ENCODE peak calls at places on chromosomes 6 and 20, in eight cellular contexts. One of them, this sample, is unnamed.

GRCh38 chr20:431012-431904 is 23.2 kb downstream of the RBCK1 start:
- DNase-seq in spleen: no peak
- DNase-seq in CD8-positive, alpha-beta T cell: no peak
- DNase-seq in neuronal stem cell: peak
- DNase-seq in brain microvascular endothelial cell: peak
- DNase-seq in substantia nigra: peak
- DNase-seq in CD4-positive, alpha-beta T cell: peak
- DNase-seq in endothelial cell of umbilical vein: peak
- DNase-seq in this sample: no peak

GRCh38 chr6:154703094-154703493 is 30.1 kb upstream of the SCAF8 start:
- DNase-seq in substantia nigra: no peak
- DNase-seq in CD8-positive, alpha-beta T cell: no peak
- DNase-seq in neuronal stem cell: peak
- DNase-seq in spleen: no peak
- DNase-seq in brain microvascular endothelial cell: no peak
- DNase-seq in CD4-positive, alpha-beta T cell: no peak
- DNase-seq in endothelial cell of umbilical vein: no peak
- DNase-seq in this sample: no peak

GRCh38 chr6:33123732-33124524 is 48.1 kb downstream of the HLA-DPB1 start:
- DNase-seq in CD4-positive, alpha-beta T cell: no peak
- DNase-seq in substantia nigra: no peak
- DNase-seq in CD8-positive, alpha-beta T cell: no peak
- DNase-seq in endothelial cell of umbilical vein: no peak
- DNase-seq in brain microvascular endothelial cell: no peak
- DNase-seq in spleen: no peak
- DNase-seq in neuronal stem cell: no peak
- DNase-seq in this sample: no peak

GRCh38 chr6:170262481-170263088 is 28.3 kb downstream of the DLL1 start:
- DNase-seq in substantia nigra: peak
- DNase-seq in spleen: no peak
- DNase-seq in brain microvascular endothelial cell: no peak
- DNase-seq in CD4-positive, alpha-beta T cell: no peak
- DNase-seq in neuronal stem cell: no peak
- DNase-seq in CD8-positive, alpha-beta T cell: no peak
- DNase-seq in endothelial cell of umbilical vein: no peak
- DNase-seq in this sample: no peak

GRCh38 chr6:137864812-137865508 is 2.1 kb upstream of the TNFAIP3 start:
- DNase-seq in endothelial cell of umbilical vein: no peak
- DNase-seq in brain microvascular endothelial cell: no peak
- DNase-seq in CD4-positive, alpha-beta T cell: no peak
- DNase-seq in substantia nigra: no peak
- DNase-seq in neuronal stem cell: no peak
- DNase-seq in CD8-positive, alpha-beta T cell: no peak
- DNase-seq in spleen: no peak
- DNase-seq in this sample: no peak

GRCh38 chr6:81808834-81809598 is 56.5 kb upstream of the TENT5A start:
- DNase-seq in endothelial cell of umbilical vein: peak
- DNase-seq in CD8-positive, alpha-beta T cell: no peak
- DNase-seq in CD4-positive, alpha-beta T cell: no peak
- DNase-seq in neuronal stem cell: no peak
- DNase-seq in spleen: no peak
- DNase-seq in substantia nigra: no peak
- DNase-seq in brain microvascular endothelial cell: no peak
- DNase-seq in this sample: no peak

GRCh38 chr6:35544748-35545361 is 32.2 kb upstream of the TULP1 start:
- DNase-seq in brain microvascular endothelial cell: no peak
- DNase-seq in CD8-positive, alpha-beta T cell: no peak
- DNase-seq in spleen: peak
- DNase-seq in endothelial cell of umbilical vein: no peak
- DNase-seq in CD4-positive, alpha-beta T cell: no peak
- DNase-seq in substantia nigra: no peak
- DNase-seq in neuronal stem cell: no peak
- DNase-seq in this sample: no peak

GRCh38 chr20:38601216-38602184 is at the start of gene ARHGAP40:
- DNase-seq in spleen: no peak
- DNase-seq in endothelial cell of umbilical vein: no peak
- DNase-seq in brain microvascular endothelial cell: no peak
- DNase-seq in CD8-positive, alpha-beta T cell: no peak
- DNase-seq in CD4-positive, alpha-beta T cell: no peak
- DNase-seq in substantia nigra: no peak
- DNase-seq in neuronal stem cell: no peak
- DNase-seq in this sample: no peak

GRCh38 chr6:152273002-152273401 is 364.2 kb downstream of the SYNE1 start:
- DNase-seq in neuronal stem cell: no peak
- DNase-seq in spleen: no peak
- DNase-seq in CD8-positive, alpha-beta T cell: no peak
- DNase-seq in substantia nigra: no peak
- DNase-seq in endothelial cell of umbilical vein: no peak
- DNase-seq in CD4-positive, alpha-beta T cell: no peak
- DNase-seq in brain microvascular endothelial cell: peak
- DNase-seq in this sample: no peak

GRCh38 chr6:152273638-152274037 is 363.5 kb downstream of the SYNE1 start:
- DNase-seq in substantia nigra: no peak
- DNase-seq in CD8-positive, alpha-beta T cell: no peak
- DNase-seq in spleen: no peak
- DNase-seq in neuronal stem cell: peak
- DNase-seq in endothelial cell of umbilical vein: no peak
- DNase-seq in CD4-positive, alpha-beta T cell: no peak
- DNase-seq in brain microvascular endothelial cell: no peak
- DNase-seq in this sample: no peak

GRCh38 chr6:152271681-152272464 is 365.3 kb downstream of the SYNE1 start:
- DNase-seq in brain microvascular endothelial cell: peak
- DNase-seq in endothelial cell of umbilical vein: no peak
- DNase-seq in substantia nigra: no peak
- DNase-seq in CD8-positive, alpha-beta T cell: no peak
- DNase-seq in CD4-positive, alpha-beta T cell: no peak
- DNase-seq in spleen: no peak
- DNase-seq in neuronal stem cell: no peak
- DNase-seq in this sample: no peak

GRCh38 chr6:152270301-152270925 is 366.7 kb downstream of the SYNE1 start:
- DNase-seq in CD8-positive, alpha-beta T cell: no peak
- DNase-seq in CD4-positive, alpha-beta T cell: no peak
- DNase-seq in substantia nigra: no peak
- DNase-seq in neuronal stem cell: no peak
- DNase-seq in endothelial cell of umbilical vein: no peak
- DNase-seq in brain microvascular endothelial cell: peak
- DNase-seq in spleen: no peak
- DNase-seq in this sample: no peak

DNA sequence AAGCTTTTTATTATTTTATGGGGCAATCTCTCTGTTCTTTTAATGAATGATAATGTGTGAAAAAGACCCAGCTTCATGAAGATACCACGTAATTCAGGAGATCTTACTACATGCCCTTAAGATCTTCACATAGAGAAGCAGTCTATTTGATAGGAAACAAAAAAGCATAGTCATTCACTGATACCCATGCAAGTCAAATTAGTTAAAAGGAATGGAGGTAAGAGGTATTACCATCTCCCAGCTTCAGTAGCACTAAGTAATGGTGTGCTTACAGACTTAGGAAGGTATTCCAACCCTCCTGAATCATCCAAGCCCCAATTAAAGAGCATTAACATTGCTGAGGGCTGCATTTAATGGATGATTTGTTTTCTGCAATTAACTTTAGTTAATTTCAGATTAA is 364.7 kb downstream of the SYNE1 start:
- DNase-seq in spleen: no peak
- DNase-seq in substantia nigra: no peak
- DNase-seq in brain microvascular endothelial cell: no peak
- DNase-seq in CD4-positive, alpha-beta T cell: no peak
- DNase-seq in endothelial cell of umbilical vein: no peak
- DNase-seq in neuronal stem cell: no peak
- DNase-seq in CD8-positive, alpha-beta T cell: no peak
- DNase-seq in this sample: no peak
- H3K27ac ChIP-seq in spleen: peak
- H3K27ac ChIP-seq in substantia nigra: no peak
- H3K27ac ChIP-seq in brain microvascular endothelial cell: no peak
- H3K27ac ChIP-seq in CD4-positive, alpha-beta T cell: no peak
- H3K27ac ChIP-seq in endothelial cell of umbilical vein: no peak
- H3K27ac ChIP-seq in neuronal stem cell: no peak
- H3K27ac ChIP-seq in CD8-positive, alpha-beta T cell: no peak
- H3K27ac ChIP-seq in this sample: no peak

GRCh38 chr6:18119236-18119635 is 3.2 kb downstream of the NHLRC1 start:
- DNase-seq in CD8-positive, alpha-beta T cell: no peak
- DNase-seq in CD4-positive, alpha-beta T cell: no peak
- DNase-seq in substantia nigra: no peak
- DNase-seq in neuronal stem cell: no peak
- DNase-seq in endothelial cell of umbilical vein: no peak
- DNase-seq in spleen: no peak
- DNase-seq in brain microvascular endothelial cell: no peak
- DNase-seq in this sample: no peak

GRCh38 chr6:18121580-18122127 is 823 bp downstream of the NHLRC1 start:
- DNase-seq in spleen: no peak
- DNase-seq in brain microvascular endothelial cell: no peak
- DNase-seq in CD4-positive, alpha-beta T cell: no peak
- DNase-seq in CD8-positive, alpha-beta T cell: peak
- DNase-seq in neuronal stem cell: no peak
- DNase-seq in endothelial cell of umbilical vein: no peak
- DNase-seq in substantia nigra: no peak
- DNase-seq in this sample: no peak

GRCh38 chr6:18118330-18118729 is 4.1 kb downstream of the NHLRC1 start:
- DNase-seq in CD4-positive, alpha-beta T cell: no peak
- DNase-seq in endothelial cell of umbilical vein: no peak
- DNase-seq in CD8-positive, alpha-beta T cell: no peak
- DNase-seq in neuronal stem cell: no peak
- DNase-seq in brain microvascular endothelial cell: no peak
- DNase-seq in substantia nigra: no peak
- DNase-seq in spleen: no peak
- DNase-seq in this sample: no peak

GRCh38 chr6:18126116-18126515 is 3.6 kb upstream of the NHLRC1 start:
- DNase-seq in spleen: no peak
- DNase-seq in CD8-positive, alpha-beta T cell: no peak
- DNase-seq in neuronal stem cell: no peak
- DNase-seq in endothelial cell of umbilical vein: no peak
- DNase-seq in CD4-positive, alpha-beta T cell: no peak
- DNase-seq in brain microvascular endothelial cell: no peak
- DNase-seq in substantia nigra: no peak
- DNase-seq in this sample: no peak

DNA sequence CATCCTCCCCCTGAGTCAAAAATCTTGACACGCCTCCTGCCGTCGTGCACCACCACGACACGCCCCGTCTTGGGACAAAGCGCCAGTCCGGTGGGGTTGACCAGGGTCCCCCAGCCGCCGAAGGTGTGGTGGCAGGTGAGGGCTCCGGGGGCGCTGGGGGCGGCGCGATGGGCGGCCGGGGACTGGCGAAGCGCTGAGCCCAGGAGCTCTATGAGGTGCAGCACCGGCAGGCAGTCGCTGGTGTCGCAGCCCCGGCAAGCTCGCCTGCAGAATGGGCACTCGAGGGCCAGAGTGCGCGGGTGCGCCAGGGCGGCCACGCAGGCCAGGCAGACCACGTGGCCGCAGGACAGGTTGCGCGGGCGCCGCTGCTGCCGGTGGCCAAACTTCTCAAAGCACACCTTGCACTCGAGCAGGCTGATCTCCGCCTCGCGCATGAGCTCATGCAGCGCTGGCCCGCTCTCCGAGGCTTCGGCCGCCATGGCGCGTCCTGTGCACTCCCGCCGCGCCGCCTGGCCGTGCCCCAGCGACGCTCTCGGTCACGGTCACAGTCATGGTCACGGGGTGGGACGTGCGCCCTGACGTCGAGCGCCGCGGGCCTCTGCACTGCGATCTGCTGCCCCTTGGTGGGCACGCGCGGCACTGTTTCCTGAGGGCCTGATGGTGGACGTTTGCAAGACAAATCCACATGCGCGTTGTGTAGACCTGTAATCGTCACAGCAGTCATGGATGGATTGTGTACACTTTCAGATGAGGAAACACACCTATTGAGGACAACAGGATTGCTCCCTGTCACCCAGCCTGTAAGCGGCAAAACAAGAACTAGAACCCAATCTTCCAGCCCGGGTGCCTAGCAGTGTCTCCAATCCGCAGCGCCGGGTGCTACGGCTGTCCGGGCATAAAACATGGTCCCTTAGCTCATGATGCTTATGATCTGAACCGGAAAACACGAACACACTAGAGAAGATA is at the start of gene NHLRC1:
- DNase-seq in CD8-positive, alpha-beta T cell: peak
- DNase-seq in CD4-positive, alpha-beta T cell: peak
- DNase-seq in spleen: peak
- DNase-seq in endothelial cell of umbilical vein: peak
- DNase-seq in neuronal stem cell: peak
- DNase-seq in brain microvascular endothelial cell: peak
- DNase-seq in substantia nigra: peak
- DNase-seq in this sample: peak
- H3K27ac ChIP-seq in CD8-positive, alpha-beta T cell: no peak
- H3K27ac ChIP-seq in CD4-positive, alpha-beta T cell: no peak
- H3K27ac ChIP-seq in spleen: no peak
- H3K27ac ChIP-seq in endothelial cell of umbilical vein: no peak
- H3K27ac ChIP-seq in neuronal stem cell: no peak
- H3K27ac ChIP-seq in brain microvascular endothelial cell: no peak
- H3K27ac ChIP-seq in substantia nigra: peak
- H3K27ac ChIP-seq in this sample: peak

DNA sequence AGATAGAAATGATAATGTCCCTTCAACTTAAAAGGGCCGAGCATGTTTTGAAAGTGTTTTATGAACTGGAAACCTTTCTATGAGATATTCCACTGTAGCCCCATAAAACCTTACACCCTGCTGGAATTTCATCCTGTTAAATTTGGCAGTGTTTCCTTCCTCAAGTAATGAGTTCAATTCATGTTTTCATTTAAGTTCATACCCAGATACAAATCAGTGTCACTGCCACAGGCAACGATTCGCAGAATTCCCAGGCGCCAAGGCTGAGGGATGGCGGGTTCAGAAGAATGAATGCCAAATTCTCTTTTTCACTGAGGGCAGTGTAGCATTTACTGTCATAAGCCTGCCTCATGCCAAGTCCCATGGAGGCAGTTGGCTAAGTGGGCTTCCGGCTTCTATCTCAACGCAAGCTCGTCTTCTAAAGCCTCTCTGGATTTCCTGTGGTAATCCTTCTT is 511.8 kb upstream of the ID4 start:
- DNase-seq in endothelial cell of umbilical vein: no peak
- DNase-seq in brain microvascular endothelial cell: no peak
- DNase-seq in substantia nigra: no peak
- DNase-seq in neuronal stem cell: no peak
- DNase-seq in CD4-positive, alpha-beta T cell: no peak
- DNase-seq in spleen: no peak
- DNase-seq in CD8-positive, alpha-beta T cell: no peak
- DNase-seq in this sample: no peak
- H3K27ac ChIP-seq in endothelial cell of umbilical vein: no peak
- H3K27ac ChIP-seq in brain microvascular endothelial cell: no peak
- H3K27ac ChIP-seq in substantia nigra: no peak
- H3K27ac ChIP-seq in neuronal stem cell: no peak
- H3K27ac ChIP-seq in CD4-positive, alpha-beta T cell: no peak
- H3K27ac ChIP-seq in spleen: no peak
- H3K27ac ChIP-seq in CD8-positive, alpha-beta T cell: no peak
- H3K27ac ChIP-seq in this sample: peak

GRCh38 chr6:39021041-39021440 is 27.5 kb upstream of the GLP1R start:
- DNase-seq in CD4-positive, alpha-beta T cell: no peak
- DNase-seq in substantia nigra: no peak
- DNase-seq in spleen: no peak
- DNase-seq in brain microvascular endothelial cell: no peak
- DNase-seq in CD8-positive, alpha-beta T cell: no peak
- DNase-seq in endothelial cell of umbilical vein: no peak
- DNase-seq in neuronal stem cell: no peak
- DNase-seq in this sample: no peak

GRCh38 chr6:39017481-39017880 is 31.1 kb upstream of the GLP1R start:
- DNase-seq in neuronal stem cell: no peak
- DNase-seq in endothelial cell of umbilical vein: no peak
- DNase-seq in CD8-positive, alpha-beta T cell: no peak
- DNase-seq in CD4-positive, alpha-beta T cell: no peak
- DNase-seq in brain microvascular endothelial cell: no peak
- DNase-seq in substantia nigra: no peak
- DNase-seq in spleen: no peak
- DNase-seq in this sample: no peak

GRCh38 chr6:39020136-39020535 is 28.4 kb upstream of the GLP1R start:
- DNase-seq in CD4-positive, alpha-beta T cell: no peak
- DNase-seq in spleen: no peak
- DNase-seq in CD8-positive, alpha-beta T cell: no peak
- DNase-seq in brain microvascular endothelial cell: no peak
- DNase-seq in substantia nigra: no peak
- DNase-seq in endothelial cell of umbilical vein: no peak
- DNase-seq in neuronal stem cell: no peak
- DNase-seq in this sample: no peak

GRCh38 chr6:39018103-39018502 is 30.5 kb upstream of the GLP1R start:
- DNase-seq in brain microvascular endothelial cell: no peak
- DNase-seq in CD8-positive, alpha-beta T cell: no peak
- DNase-seq in neuronal stem cell: no peak
- DNase-seq in substantia nigra: no peak
- DNase-seq in spleen: no peak
- DNase-seq in endothelial cell of umbilical vein: no peak
- DNase-seq in CD4-positive, alpha-beta T cell: no peak
- DNase-seq in this sample: no peak

GRCh38 chr6:39016831-39017230 is 31.8 kb upstream of the GLP1R start:
- DNase-seq in endothelial cell of umbilical vein: no peak
- DNase-seq in CD4-positive, alpha-beta T cell: no peak
- DNase-seq in brain microvascular endothelial cell: no peak
- DNase-seq in CD8-positive, alpha-beta T cell: no peak
- DNase-seq in neuronal stem cell: no peak
- DNase-seq in substantia nigra: no peak
- DNase-seq in spleen: no peak
- DNase-seq in this sample: no peak
- H3K27ac ChIP-seq in endothelial cell of umbilical vein: no peak
- H3K27ac ChIP-seq in CD4-positive, alpha-beta T cell: no peak
- H3K27ac ChIP-seq in brain microvascular endothelial cell: no peak
- H3K27ac ChIP-seq in CD8-positive, alpha-beta T cell: no peak
- H3K27ac ChIP-seq in neuronal stem cell: no peak
- H3K27ac ChIP-seq in substantia nigra: no peak
- H3K27ac ChIP-seq in spleen: no peak
- H3K27ac ChIP-seq in this sample: no peak